ENCODE peak calls at places on chromosomes 5 and 9, in five cellular contexts. E is AG09309, F is GM20000, A is HFFc6, R is neuronal stem cell. D is an unnamed sample.

GRCh38 chr9:109560470-109561132 is 62.5 kb upstream of the PTPN3 start:
- DNase-seq in E (no peak), F (no peak), A (no peak), R (no peak), D (no peak)

GRCh38 chr5:98468188-98468869 is 305.1 kb upstream of the RGMB start:
- DNase-seq in E (peak), F (no peak), A (peak), R (no peak), D (peak)

GRCh38 chr9:85743290-85744128 is 1.8 kb upstream of the AGTPBP1 start:
- DNase-seq in E (peak), F (no peak), A (peak), R (no peak), D (peak)

GRCh38 chr5:135446615-135447014 is 533 bp downstream of the DCANP1 start:
- DNase-seq in E (no peak), F (no peak), A (no peak), R (no peak), D (no peak)

GRCh38 chr5:124662261-124662781 is 84.1 kb downstream of the ZNF608 start:
- DNase-seq in E (no peak), F (no peak), A (no peak), R (peak), D (no peak)

GRCh38 chr5:180437336-180437735 is 56.8 kb upstream of the CNOT6 start:
- DNase-seq in E (no peak), F (no peak), A (no peak), R (no peak), D (no peak)

GRCh38 chr9:112905084-112905483 is 14.4 kb upstream of the SLC46A2 start:
- DNase-seq in E (no peak), F (no peak), A (no peak), R (no peak), D (no peak)

GRCh38 chr5:133564921-133565565 is 47.3 kb downstream of the FSTL4 start:
- DNase-seq in E (no peak), F (no peak), A (no peak), R (no peak), D (no peak)

GRCh38 chr5:166768536-166768935 is 1522.9 kb upstream of the WWC1 start:
- DNase-seq in E (no peak), F (no peak), A (no peak), R (no peak), D (peak)

GRCh38 chr5:73853091-73853490 is 227.1 kb downstream of the ARHGEF28 start:
- DNase-seq in E (peak), F (no peak), A (peak), R (no peak), D (peak)

GRCh38 chr9:93183663-93184438 is at the start of gene WNK2:
- DNase-seq in E (no peak), F (peak), A (no peak), R (peak), D (no peak)

GRCh38 chr5:68565427-68565826 is 349.9 kb downstream of the PIK3R1 start:
- DNase-seq in E (no peak), F (peak), A (no peak), R (no peak), D (no peak)

GRCh38 chr5:175321927-175322532 is 122.0 kb downstream of the DRD1 start:
- DNase-seq in E (no peak), F (peak), A (no peak), R (peak), D (no peak)

GRCh38 chr5:134584662-134585061 is 48.0 kb downstream of the SAR1B start:
- DNase-seq in E (no peak), F (no peak), A (no peak), R (no peak), D (no peak)

GRCh38 chr5:179858241-179858585 is 404 bp downstream of the MRNIP start:
- DNase-seq in E (no peak), F (peak), A (no peak), R (no peak), D (peak)

GRCh38 chr9:137373611-137373980 is 49.4 kb downstream of the EXD3 start:
- DNase-seq in E (no peak), F (no peak), A (no peak), R (peak), D (no peak)

GRCh38 chr9:95171001-95171400 is 146.5 kb downstream of the FANCC start:
- DNase-seq in E (no peak), F (peak), A (peak), R (no peak), D (peak)

GRCh38 chr9:128218518-128219389 is 15.6 kb downstream of the DNM1 start:
- DNase-seq in E (no peak), F (peak), A (no peak), R (peak), D (no peak)

D was measured in foreskin fibroblast.